ENCODE peak calls at places on chromosomes 13 and 19, in ten cellular contexts. S is colonic mucosa, L is uterus, A is cardiac muscle cell, G is GM23338, O is AG09309, Q is testis, I is WERI-Rb-1, H is HFF-Myc, D is RWPE1. P is an unnamed sample.

GRCh38 chr19:58558066-58558622 is at the start of gene UBE2M:
- DNase-seq in D (no peak), I (peak), A (no peak), S (peak), H (no peak), O (no peak), L (peak), Q (no peak), G (peak), P (peak)

GRCh38 chr13:109344552-109345157 is 441.7 kb downstream of the IRS2 start:
- DNase-seq in I (no peak), O (no peak), L (no peak), S (no peak), G (no peak), A (peak), D (peak), H (peak), Q (no peak), P (no peak)

GRCh38 chr13:50732712-50733111 is 110.8 kb downstream of the DLEU7 start:
- DNase-seq in D (no peak), A (peak), H (no peak), L (no peak), S (no peak), G (no peak), I (no peak), O (peak), Q (no peak), P (no peak)

GRCh38 chr13:29835280-29836061 is 14.9 kb downstream of the UBL3 start:
- DNase-seq in G (peak), S (no peak), O (no peak), A (no peak), I (no peak), H (no peak), L (no peak), Q (no peak), D (no peak), P (no peak)

GRCh38 chr19:43504426-43505185 is at the start of gene PHLDB3:
- DNase-seq in O (no peak), I (peak), Q (peak), L (no peak), H (no peak), D (no peak), G (peak), S (peak), A (peak), P (peak)

GRCh38 chr19:28727133-28727834 is 485.7 kb downstream of the UQCRFS1 start:
- DNase-seq in L (no peak), D (peak), H (no peak), A (peak), G (peak), S (no peak), O (no peak), I (no peak), Q (peak), P (peak)

GRCh38 chr19:54356444-54357056 is 8.2 kb downstream of the LAIR1 start:
- DNase-seq in G (no peak), S (no peak), A (no peak), O (no peak), L (no peak), Q (no peak), H (no peak), I (no peak), D (no peak), P (no peak)

GRCh38 chr19:3229346-3229743 is 4.9 kb downstream of the CELF5 start:
- DNase-seq in S (no peak), H (no peak), O (no peak), I (no peak), G (no peak), Q (no peak), D (no peak), A (no peak), L (no peak), P (no peak)

GRCh38 chr19:38213911-38214625 is 10.0 kb downstream of the DPF1 start:
- DNase-seq in H (peak), Q (no peak), L (no peak), S (no peak), G (peak), D (no peak), I (no peak), O (peak), A (peak), P (no peak)

DNA sequence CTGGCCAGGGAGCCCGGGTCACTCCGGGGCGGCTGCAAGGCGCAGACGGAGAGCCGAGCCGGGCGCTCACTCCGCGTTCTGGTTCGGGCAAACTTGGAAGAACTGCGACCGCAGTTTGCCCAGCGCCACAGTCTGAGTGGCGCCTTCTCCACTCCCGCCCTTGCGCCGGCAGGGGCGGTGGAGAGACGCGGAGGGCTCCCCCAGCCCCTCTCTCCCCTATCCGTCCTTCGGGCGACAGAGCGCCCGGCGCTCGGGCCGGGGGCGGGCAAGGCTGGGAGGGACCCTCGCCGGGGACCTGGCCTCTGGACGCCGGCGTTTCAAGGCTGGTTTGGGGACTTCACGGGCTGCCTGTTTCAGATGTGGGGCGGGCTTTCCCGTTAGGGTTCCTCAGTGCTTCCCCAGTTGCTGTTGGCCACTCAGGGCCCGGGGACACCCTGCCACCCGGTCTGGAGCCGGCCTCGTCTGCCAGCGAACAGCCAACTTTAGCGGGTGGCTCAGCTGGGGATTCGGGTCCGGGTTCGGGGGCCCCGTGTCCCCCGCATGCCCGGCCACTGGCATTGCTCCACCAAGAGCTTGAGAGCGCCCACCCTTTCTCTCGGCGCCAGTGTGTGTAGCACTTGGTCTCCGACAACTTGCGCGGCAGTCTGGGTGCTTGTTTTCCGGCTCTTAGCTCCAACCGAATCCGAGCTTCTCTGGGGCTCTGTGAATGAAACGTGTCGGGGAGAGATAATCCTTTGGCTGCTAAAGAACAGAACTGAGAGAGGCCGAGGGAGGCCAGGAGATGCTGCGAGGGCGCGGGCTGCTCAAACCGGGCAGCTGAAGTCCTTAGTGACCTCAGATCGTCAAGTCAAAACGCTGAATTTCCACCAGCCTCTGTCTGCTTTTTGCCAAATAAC is 1.5 kb downstream of the GPC6 start:
- DNase-seq in G (peak), L (peak), Q (peak), D (no peak), S (peak), H (no peak), O (peak), A (peak), I (peak), P (peak)
- TF ChIP-seq CTCF in G (peak), L (peak), Q (no peak), D (peak), S (no peak), H (peak), O (peak), A (peak), I (peak), P (peak)

DNA sequence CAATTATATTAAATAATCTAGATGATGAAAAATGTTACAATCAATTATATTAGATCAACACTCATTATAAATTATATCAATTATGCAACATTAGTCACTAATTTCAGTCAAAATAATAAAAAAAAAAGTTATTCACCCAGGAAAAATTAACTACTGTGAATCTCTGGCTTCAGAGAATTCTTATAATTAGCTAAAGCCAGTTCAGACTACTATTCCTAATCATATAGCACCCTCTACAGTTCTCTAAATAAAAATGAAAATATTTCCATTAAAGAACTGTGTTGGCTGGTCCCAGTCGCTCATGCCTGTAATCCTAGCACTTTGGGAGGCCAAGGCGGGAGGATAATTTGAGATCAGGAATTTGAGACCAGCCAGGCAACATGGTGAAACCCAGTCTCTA is 33.0 kb downstream of the XPO4 start:
- DNase-seq in Q (no peak), D (no peak), S (no peak), L (no peak), H (no peak), A (peak), I (no peak), G (no peak), O (no peak), P (no peak)
- TF ChIP-seq CTCF in Q (no peak), D (no peak), S (no peak), L (peak), H (no peak), A (peak), I (no peak), G (no peak), O (peak), P (no peak)

DNA sequence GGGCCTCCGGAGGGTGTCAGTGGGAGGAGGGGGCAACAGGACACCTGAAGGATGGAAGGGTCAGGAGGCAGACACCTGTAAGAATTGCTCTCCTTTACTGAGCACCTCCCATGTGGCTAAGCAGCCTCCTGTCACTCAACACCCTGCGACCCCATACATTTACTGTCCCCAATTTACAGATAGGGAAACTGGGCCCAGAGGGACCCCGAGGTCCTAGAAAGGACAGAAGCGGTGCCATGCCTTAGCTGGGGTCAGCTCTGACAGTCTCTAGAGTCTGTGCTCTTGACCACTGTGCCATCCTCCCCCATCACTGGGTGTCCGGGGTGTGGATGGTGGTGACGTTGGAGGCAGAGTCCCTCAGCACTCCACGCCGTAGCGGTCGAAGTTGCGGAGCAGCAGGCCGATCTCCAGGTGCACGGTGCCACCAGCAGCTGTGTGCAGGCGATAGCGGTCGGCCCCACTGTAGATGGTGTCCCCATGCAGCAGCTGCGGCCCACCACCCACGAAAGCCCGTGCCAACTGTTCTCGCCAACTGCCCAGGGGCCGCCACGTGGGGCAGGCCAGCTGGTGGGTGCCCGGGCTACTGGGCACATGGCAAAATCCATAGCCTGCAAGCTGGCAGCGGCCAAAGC is 737 bp upstream of the TGFB1 start:
- DNase-seq in A (no peak), I (no peak), L (peak), O (no peak), D (no peak), H (no peak), G (no peak), Q (no peak), S (peak), P (no peak)
- TF ChIP-seq CTCF in A (no peak), I (no peak), L (no peak), O (no peak), D (peak), H (no peak), G (peak), Q (no peak), S (no peak), P (no peak)

DNA sequence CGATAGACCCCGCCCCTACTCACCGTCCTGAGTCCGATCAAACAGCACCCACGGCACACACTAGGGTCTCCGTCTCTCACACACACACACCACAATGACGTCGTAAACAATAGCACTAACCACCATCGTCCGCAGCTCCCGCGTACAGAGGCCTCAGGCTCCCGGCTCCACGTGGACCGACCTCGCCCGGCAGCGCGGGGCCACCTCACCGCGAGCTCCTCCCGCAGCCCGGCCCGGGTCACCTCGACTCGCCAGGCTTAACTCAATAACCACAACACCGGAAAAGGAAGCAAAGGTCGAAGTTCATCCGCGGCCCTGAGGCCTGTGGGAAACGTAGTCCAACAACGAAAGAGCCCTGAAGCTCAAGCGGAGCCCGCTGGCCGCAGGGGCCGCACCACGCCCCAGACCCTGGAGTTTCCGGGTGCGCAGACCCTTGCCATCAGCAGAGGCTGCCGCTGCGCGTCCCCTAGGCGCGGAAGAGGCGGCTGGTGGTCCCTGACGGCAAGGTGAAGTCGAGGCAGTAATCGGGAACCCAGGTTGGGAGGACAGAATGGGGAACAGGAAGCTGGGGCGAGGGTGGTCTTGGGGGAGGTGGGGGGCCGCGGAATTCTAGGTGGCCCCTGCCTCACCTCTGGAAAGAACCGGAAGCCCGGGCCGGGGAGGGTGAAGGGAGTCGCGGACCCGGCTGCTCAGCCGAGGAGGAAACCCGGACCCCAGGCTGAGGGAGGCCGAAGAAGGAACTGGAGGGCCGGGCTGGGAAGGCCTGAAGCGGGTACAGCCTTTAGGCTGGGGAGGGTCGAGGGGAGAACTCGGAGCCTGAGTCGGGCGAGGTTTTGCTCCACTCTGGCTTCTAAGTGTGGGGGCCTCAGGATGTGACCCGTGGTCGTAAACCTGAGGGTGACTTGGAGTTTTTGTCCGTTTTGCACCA is at the start of gene ZNF529:
- DNase-seq in I (peak), Q (peak), L (peak), O (peak), A (peak), G (peak), D (peak), H (peak), S (peak), P (peak)
- TF ChIP-seq CTCF in I (no peak), Q (no peak), L (no peak), O (no peak), A (no peak), G (no peak), D (no peak), H (no peak), S (no peak), P (no peak)

DNA sequence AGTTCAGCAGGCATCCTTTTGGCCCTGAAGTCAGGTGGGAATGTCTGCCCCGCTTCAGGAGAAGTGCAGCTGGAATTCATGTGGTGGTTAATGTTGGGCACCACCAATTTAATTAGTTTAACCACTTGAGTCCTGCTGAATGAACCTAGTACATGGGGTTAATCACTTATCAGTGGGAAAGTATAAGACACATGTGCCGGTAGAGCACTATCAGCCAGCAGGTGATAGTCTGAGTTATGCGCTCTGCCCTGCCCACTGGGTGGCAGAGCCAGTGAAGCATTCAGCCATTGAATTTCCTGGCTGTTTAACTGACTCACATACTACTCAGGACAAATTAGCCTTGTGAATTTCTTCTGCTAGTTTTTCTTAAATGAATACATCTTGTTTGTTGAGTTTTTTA is 789.7 kb upstream of the PRR20A start:
- DNase-seq in S (no peak), A (no peak), L (no peak), H (no peak), G (peak), D (peak), O (no peak), I (no peak), Q (no peak), P (no peak)
- TF ChIP-seq CTCF in S (no peak), A (no peak), L (no peak), H (no peak), G (peak), D (no peak), O (no peak), I (no peak), Q (no peak), P (no peak)

GRCh38 chr19:49364083-49364687 is 508 bp downstream of the DKKL1 start:
- DNase-seq in H (no peak), A (no peak), L (peak), Q (no peak), D (no peak), G (no peak), I (no peak), S (no peak), O (no peak), P (no peak)

GRCh38 chr19:49362926-49363264 is 679 bp upstream of the TEAD2 start:
- DNase-seq in D (no peak), Q (no peak), S (peak), H (no peak), L (peak), I (no peak), G (no peak), O (no peak), A (peak), P (no peak)

GRCh38 chr19:49361438-49362047 is 673 bp downstream of the TEAD2 start:
- DNase-seq in Q (peak), A (peak), O (peak), L (peak), G (peak), I (peak), S (peak), D (peak), H (peak), P (peak)

GRCh38 chr19:49362048-49362925 is at the start of gene TEAD2:
- DNase-seq in I (peak), A (peak), D (peak), Q (peak), S (peak), H (no peak), O (no peak), G (peak), L (peak), P (peak)

DNA sequence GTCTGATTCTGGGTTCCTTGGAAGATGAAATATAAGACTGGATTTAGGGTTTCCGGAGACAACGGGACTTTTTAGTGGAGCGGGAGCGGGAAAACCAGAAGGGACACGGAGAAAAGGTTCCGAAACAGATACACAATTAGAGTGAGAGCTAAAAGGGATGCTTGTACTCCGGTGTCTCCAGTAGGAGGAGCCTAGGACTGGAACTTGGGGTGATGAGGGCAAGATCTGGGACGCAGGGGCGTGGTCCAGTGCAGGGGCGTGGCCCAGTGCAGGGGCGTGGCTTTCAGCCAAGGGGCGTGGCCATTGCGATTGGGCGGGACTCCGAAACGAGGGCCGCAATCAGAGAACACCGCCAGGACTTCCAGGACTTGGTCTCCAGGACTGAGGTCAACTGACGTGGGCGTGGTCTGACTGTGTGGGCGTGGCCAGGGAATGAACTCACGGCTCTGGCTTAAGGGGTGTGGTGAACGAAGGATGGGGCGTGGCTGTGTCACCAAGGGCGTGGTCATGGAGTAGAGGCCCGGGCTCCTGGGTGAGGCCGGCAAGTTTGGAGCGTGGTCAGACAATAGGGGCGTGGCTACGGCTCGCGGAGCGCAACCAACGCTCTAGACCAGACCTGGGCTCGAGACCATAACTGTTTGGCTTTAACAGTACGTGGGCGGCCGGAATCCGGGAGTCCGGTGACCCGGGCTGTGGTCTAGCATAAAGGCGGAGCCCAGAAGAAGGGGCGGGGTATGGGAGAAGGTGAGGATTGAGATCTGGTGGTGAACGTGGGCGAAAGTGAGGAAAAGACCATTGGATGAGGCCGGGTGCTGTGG is at the start of gene DKKL1:
- DNase-seq in D (peak), L (peak), G (peak), S (peak), A (peak), Q (peak), O (peak), H (peak), I (peak), P (peak)
- TF ChIP-seq CTCF in D (peak), L (peak), G (peak), S (no peak), A (peak), Q (no peak), O (peak), H (peak), I (peak), P (no peak)

GRCh38 chr19:32063601-32064000 is 281.8 kb upstream of the ZNF507 start:
- DNase-seq in O (no peak), Q (no peak), I (no peak), H (no peak), D (no peak), L (no peak), S (no peak), G (no peak), A (no peak), P (no peak)

GRCh38 chr19:32066056-32066455 is 279.4 kb upstream of the ZNF507 start:
- DNase-seq in O (no peak), D (no peak), A (no peak), L (no peak), G (no peak), I (no peak), Q (no peak), S (no peak), H (no peak), P (no peak)

GRCh38 chr19:32058131-32058530 is 287.3 kb upstream of the ZNF507 start:
- DNase-seq in Q (no peak), G (no peak), D (no peak), I (no peak), L (no peak), O (no peak), H (no peak), S (no peak), A (no peak), P (no peak)

GRCh38 chr19:32061304-32061703 is 284.1 kb upstream of the ZNF507 start:
- DNase-seq in I (no peak), G (no peak), H (no peak), O (no peak), S (no peak), D (peak), A (no peak), Q (no peak), L (no peak), P (no peak)
- TF ChIP-seq CTCF in I (no peak), G (no peak), H (no peak), O (no peak), S (no peak), D (no peak), A (no peak), Q (no peak), L (no peak), P (no peak)

GRCh38 chr13:103523853-103524252 is 457.6 kb upstream of the SLC10A2 start:
- DNase-seq in H (no peak), G (no peak), L (no peak), A (no peak), Q (no peak), S (no peak), O (no peak), I (no peak), D (no peak), P (no peak)
- TF ChIP-seq CTCF in H (no peak), G (no peak), L (no peak), A (no peak), Q (no peak), S (no peak), O (no peak), I (no peak), D (no peak), P (no peak)

P was measured in glutamatergic neuron.